ENCODE peak calls at places on chromosomes 5 and 9, in five cellular contexts. I is esophagus squamous epithelium, L is IMR-90, C is lower lobe of right lung, T is tibial artery. P is an unnamed sample. For H3K27me3, the result is how much of the 10 kb centered on the place peaks cover.

GRCh38 chr9:18989865-18990264 is 43.1 kb downstream of the SAXO1 start:
- DNase-seq in I (no peak), L (no peak), C (no peak), T (no peak), P (no peak)

GRCh38 chr5:10703676-10704075 is 57.4 kb downstream of the DAP start:
- DNase-seq in I (no peak), L (no peak), C (no peak), T (no peak), P (no peak)

GRCh38 chr9:20865357-20865756 is 166.1 kb downstream of the HACD4 start:
- DNase-seq in I (no peak), L (no peak), C (no peak), T (no peak), P (no peak)

GRCh38 chr5:172760136-172760535 is 10.9 kb downstream of the DUSP1 start:
- DNase-seq in I (no peak), L (no peak), C (no peak), T (no peak), P (no peak)

GRCh38 chr5:38046093-38046492 is 206.3 kb upstream of the GDNF start:
- DNase-seq in I (no peak), L (no peak), C (no peak), T (no peak), P (no peak)

GRCh38 chr9:33431420-33431819 is 16.0 kb downstream of the AQP3 start:
- DNase-seq in I (no peak), L (no peak), C (no peak), T (no peak), P (no peak)

GRCh38 chr9:102072061-102072764 is 333.8 kb upstream of the GRIN3A start:
- DNase-seq in I (no peak), L (no peak), C (no peak), T (no peak), P (no peak)

GRCh38 chr9:16031486-16031885 is 478.6 kb downstream of the CCDC171 start:
- DNase-seq in I (no peak), L (no peak), C (no peak), T (no peak), P (no peak)

GRCh38 chr5:171445910-171446516 is 26.6 kb downstream of the FGF18 start:
- DNase-seq in I (no peak), L (peak), C (no peak), T (no peak), P (peak)

GRCh38 chr9:122056484-122056883 is 36.6 kb downstream of the TTLL11 start:
- DNase-seq in I (no peak), L (no peak), C (no peak), T (no peak), P (no peak)

GRCh38 chr9:114981095-114981494 is 50.7 kb upstream of the TNFSF8 start:
- DNase-seq in I (no peak), L (no peak), C (no peak), T (no peak), P (no peak)

GRCh38 chr5:7816535-7816901 is 34.4 kb downstream of the CFAP90 start:
- DNase-seq in I (no peak), L (no peak), C (no peak), T (no peak), P (no peak)

GRCh38 chr9:137269231-137269772 is 8.2 kb upstream of the TOR4A start:
- DNase-seq in I (no peak), L (peak), C (peak), T (peak), P (peak)

GRCh38 chr5:132704875-132705274 is 31.1 kb downstream of the IL4 start:
- DNase-seq in I (no peak), L (peak), C (no peak), T (no peak), P (no peak)

GRCh38 chr5:86542532-86542931 is 75.2 kb upstream of the COX7C start:
- DNase-seq in I (no peak), L (no peak), C (no peak), T (no peak), P (no peak)

GRCh38 chr9:133782157-133783130 is 44.3 kb upstream of the SARDH start:
- DNase-seq in I (no peak), L (peak), C (peak), T (no peak), P (peak)

GRCh38 chr9:137128158-137129088 is 10.5 kb upstream of the GRIN1 start:
- DNase-seq in I (no peak), L (no peak), C (no peak), T (no peak), P (no peak)

GRCh38 chr9:137453643-137454081 is 5.5 kb downstream of the NSMF start:
- DNase-seq in I (no peak), L (peak), C (peak), T (peak), P (peak)

GRCh38 chr9:6552738-6553121 is 92.8 kb downstream of the GLDC start:
- DNase-seq in I (no peak), L (peak), C (no peak), T (no peak), P (no peak)

GRCh38 chr9:87786423-87786822 is 60.5 kb downstream of the CTSL start:
- DNase-seq in I (no peak), L (no peak), C (no peak), T (no peak), P (no peak)

GRCh38 chr9:2214707-2215106 is 199.6 kb downstream of the SMARCA2 start:
- DNase-seq in I (no peak), L (no peak), C (no peak), T (no peak), P (no peak)

GRCh38 chr5:33808699-33809098 is 83.1 kb downstream of the ADAMTS12 start:
- DNase-seq in I (no peak), L (no peak), C (no peak), T (no peak), P (no peak)

GRCh38 chr5:107542831-107543231 is 127.9 kb downstream of the EFNA5 start:
- DNase-seq in I (no peak), L (peak), C (peak), T (peak), P (peak)

GRCh38 chr9:76996700-76997099 is 22.8 kb upstream of the FOXB2 start:
- DNase-seq in I (no peak), L (peak), C (no peak), T (no peak), P (peak)

GRCh38 chr5:74647096-74647495 is 6.6 kb upstream of the ENC1 start:
- DNase-seq in I (no peak), L (no peak), C (no peak), T (no peak), P (no peak)

GRCh38 chr9:125119643-125120286 is 23.6 kb downstream of the SCAI start:
- DNase-seq in I (no peak), L (peak), C (no peak), T (no peak), P (no peak)

GRCh38 chr9:125820100-125820804 is 73.1 kb downstream of the PBX3 start:
- DNase-seq in I (no peak), L (no peak), C (no peak), T (no peak), P (no peak)

GRCh38 chr5:1652873-1653707 is 129.3 kb upstream of the LPCAT1 start:
- DNase-seq in I (no peak), L (no peak), C (no peak), T (no peak), P (peak)

GRCh38 chr5:138626333-138626944 is 51.2 kb upstream of the HSPA9 start:
- DNase-seq in I (no peak), L (peak), C (no peak), T (no peak), P (no peak)

GRCh38 chr5:148949871-148950863 is 112.7 kb downstream of the SH3TC2 start:
- DNase-seq in I (no peak), L (no peak), C (peak), T (peak), P (peak)

GRCh38 chr5:170434953-170435605 is 45.9 kb upstream of the KCNMB1 start:
- DNase-seq in I (no peak), L (peak), C (peak), T (peak), P (peak)

GRCh38 chr9:110186254-110186653 is 21.7 kb downstream of the C9orf152 start:
- DNase-seq in I (no peak), L (peak), C (no peak), T (no peak), P (no peak)

GRCh38 chr9:110191616-110192015 is 16.3 kb downstream of the C9orf152 start:
- DNase-seq in I (no peak), L (no peak), C (no peak), T (no peak), P (no peak)

GRCh38 chr9:110187126-110187525 is 20.8 kb downstream of the C9orf152 start:
- DNase-seq in I (no peak), L (no peak), C (no peak), T (no peak), P (no peak)

GRCh38 chr9:110189559-110190311 is 18.2 kb downstream of the C9orf152 start:
- DNase-seq in I (no peak), L (no peak), C (no peak), T (no peak), P (no peak)

GRCh38 chr9:110189001-110189400 is 19.0 kb downstream of the C9orf152 start:
- DNase-seq in I (no peak), L (peak), C (peak), T (peak), P (peak)
- H3K27ac ChIP-seq in I (peak), L (no peak), C (peak), T (no peak), P (no peak)

DNA sequence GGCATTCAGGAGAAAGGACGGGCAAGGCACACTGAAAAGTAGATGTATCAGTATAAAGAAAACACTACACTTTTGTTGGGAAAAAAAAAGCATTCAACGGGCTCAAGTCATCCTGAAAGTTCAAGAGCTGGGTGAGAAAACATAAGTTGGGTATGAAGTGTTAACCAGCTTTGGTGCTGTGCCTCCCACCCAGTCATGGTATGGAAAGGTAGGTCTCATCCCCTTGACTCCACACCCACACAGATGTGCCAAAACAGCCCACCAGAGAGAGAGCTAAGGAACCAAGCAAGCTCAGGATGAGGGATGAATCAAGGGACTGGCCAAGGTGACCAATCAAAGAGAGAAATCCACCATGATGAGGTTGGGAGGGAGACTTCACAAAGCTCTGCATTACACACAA is 54.7 kb downstream of the ESM1 start:
- DNase-seq in I (no peak), L (no peak), C (no peak), T (no peak), P (no peak)
- H3K27me3 ChIP-seq in I (under half), L (half or more), C (under half), T (under half), P (under half)

DNA sequence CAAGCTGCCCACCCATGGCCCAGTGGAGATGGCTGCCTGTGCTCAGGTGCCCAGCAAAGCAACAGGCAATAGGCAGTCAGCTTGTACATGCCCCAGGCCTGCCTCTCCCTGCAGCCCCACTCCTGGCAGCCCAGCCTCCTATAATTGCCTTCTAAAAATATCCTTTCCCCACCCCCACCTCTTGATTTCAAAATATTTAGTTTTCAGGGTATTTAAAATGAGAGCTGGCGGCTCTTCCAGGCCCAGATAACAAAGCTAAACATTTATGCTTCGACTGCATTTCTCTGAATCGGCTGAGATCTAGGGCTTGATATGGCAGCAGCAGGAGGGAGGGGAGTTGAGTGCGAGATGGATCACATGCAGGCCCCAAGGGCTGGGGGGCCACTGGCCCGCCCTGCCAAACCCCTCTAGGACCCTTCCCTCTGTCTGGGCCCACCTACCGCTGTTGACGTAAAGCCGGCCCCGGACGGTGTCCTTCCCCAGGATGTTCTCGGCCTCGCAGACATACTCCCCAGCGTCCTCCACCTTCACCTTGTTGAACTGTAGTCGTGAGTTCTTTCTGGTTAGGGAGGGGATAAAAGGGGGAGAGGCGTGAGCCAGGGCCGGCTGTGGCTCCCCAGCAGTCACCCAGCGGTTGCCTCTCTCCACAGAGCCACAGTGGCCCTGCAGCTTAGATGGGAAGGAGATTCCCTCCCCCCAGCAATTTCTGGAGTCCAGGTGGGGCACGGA is 85.0 kb downstream of the PSD2 start:
- DNase-seq in I (no peak), L (no peak), C (no peak), T (no peak), P (no peak)
- H3K27ac ChIP-seq in I (no peak), L (no peak), C (no peak), T (no peak), P (no peak)

DNA sequence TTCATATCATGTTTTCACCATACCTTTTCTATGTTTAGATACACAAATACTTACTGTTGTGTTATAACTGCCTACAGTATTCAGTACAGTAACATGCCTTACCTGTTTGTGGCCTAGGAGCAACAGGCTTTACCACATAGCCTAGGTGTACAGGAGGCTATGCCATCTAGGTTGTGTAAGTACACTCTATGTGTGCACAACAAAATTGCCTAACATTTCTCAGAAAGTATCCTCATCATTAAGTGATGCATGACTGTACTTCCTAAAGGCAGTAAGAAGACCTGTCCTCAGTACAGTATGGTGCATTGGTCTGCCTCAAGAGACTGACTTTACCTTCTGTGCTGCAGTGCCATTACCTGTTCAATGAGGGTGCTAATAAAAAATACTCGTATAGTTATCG is 7.9 kb downstream of the TXN start:
- DNase-seq in I (no peak), L (no peak), C (no peak), T (no peak), P (no peak)
- H3K27me3 ChIP-seq in I (under half), L (under half), C (under half), T (under half), P (under half)

GRCh38 chr5:180334751-180335613 is 18.2 kb downstream of the GFPT2 start:
- DNase-seq in I (no peak), L (no peak), C (peak), T (no peak), P (peak)
- H3K27ac ChIP-seq in I (no peak), L (no peak), C (no peak), T (no peak), P (no peak)

GRCh38 chr9:14347408-14348224 is 33.7 kb upstream of the NFIB start:
- DNase-seq in I (no peak), L (no peak), C (no peak), T (peak), P (peak)
- H3K27me3 ChIP-seq in I (under half), L (half or more), C (half or more), T (under half), P (under half)

GRCh38 chr5:95730011-95730700 is 980 bp upstream of the RHOBTB3 start:
- DNase-seq in I (no peak), L (peak), C (no peak), T (no peak), P (no peak)

GRCh38 chr5:95728494-95729114 is 2.5 kb upstream of the RHOBTB3 start:
- DNase-seq in I (no peak), L (no peak), C (no peak), T (no peak), P (no peak)

GRCh38 chr5:95727764-95728191 is 3.4 kb upstream of the RHOBTB3 start:
- DNase-seq in I (no peak), L (no peak), C (no peak), T (no peak), P (no peak)

GRCh38 chr5:95730730-95731570 is at the start of gene RHOBTB3:
- DNase-seq in I (peak), L (peak), C (peak), T (peak), P (peak)

GRCh38 chr5:95729115-95730010 is 1.8 kb upstream of the RHOBTB3 start:
- DNase-seq in I (no peak), L (no peak), C (no peak), T (no peak), P (no peak)
- H3K27ac ChIP-seq in I (no peak), L (no peak), C (no peak), T (peak), P (no peak)

GRCh38 chr9:131028931-131029573 is 20.1 kb downstream of the LAMC3 start:
- DNase-seq in I (no peak), L (no peak), C (no peak), T (no peak), P (no peak)
- H3K27me3 ChIP-seq in I (under half), L (half or more), C (under half), T (under half), P (under half)

GRCh38 chr5:42366051-42366450 is 57.2 kb upstream of the GHR start:
- DNase-seq in I (no peak), L (no peak), C (no peak), T (no peak), P (no peak)

GRCh38 chr5:42361321-42361688 is 61.9 kb upstream of the GHR start:
- DNase-seq in I (no peak), L (no peak), C (no peak), T (no peak), P (no peak)

GRCh38 chr5:42360641-42361320 is 62.5 kb upstream of the GHR start:
- DNase-seq in I (no peak), L (no peak), C (no peak), T (no peak), P (no peak)

GRCh38 chr5:42360061-42360460 is 63.2 kb upstream of the GHR start:
- DNase-seq in I (no peak), L (peak), C (no peak), T (no peak), P (no peak)
- H3K27ac ChIP-seq in I (no peak), L (no peak), C (no peak), T (no peak), P (no peak)

DNA sequence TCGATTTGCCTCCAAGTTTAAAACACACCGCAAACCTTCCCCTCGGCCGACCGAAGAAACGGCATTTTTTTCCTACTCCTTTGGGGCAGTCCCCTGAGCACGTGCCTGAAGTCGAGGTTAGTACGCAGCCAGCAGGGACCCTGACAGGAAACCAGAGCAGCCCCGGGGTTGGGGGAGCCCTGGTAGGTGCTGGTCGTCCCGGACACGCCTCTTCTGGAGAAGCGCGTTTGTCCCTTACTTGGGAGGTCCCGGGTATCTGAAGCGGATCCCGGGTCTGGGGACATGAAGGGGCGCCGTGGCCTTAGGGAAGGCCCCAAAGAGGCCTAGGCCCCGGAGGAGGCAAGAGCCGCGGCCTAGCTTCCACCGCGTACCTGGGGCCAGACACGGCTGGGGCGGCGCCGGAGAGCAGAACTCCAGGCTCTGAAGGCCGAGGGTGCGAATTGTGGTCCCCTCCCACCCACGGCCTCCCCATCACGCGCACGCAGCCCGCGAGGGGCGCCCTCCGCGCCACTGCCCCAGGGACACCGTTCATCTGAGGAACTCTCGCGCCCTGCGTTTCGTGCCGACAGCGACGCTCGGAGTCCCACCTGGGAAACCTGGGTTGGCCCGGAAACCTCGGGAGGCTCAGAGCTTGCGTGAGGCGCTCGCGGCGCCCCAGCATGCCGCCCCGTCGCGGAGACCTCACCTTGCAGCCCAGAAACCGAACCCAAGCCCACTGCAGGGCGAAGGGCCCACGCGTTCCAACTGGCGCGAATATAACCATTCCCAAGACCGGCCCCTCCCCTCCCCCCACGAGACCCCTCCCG is 10.4 kb downstream of the OTP start:
- DNase-seq in I (no peak), L (no peak), C (no peak), T (no peak), P (no peak)
- H3K27me3 ChIP-seq in I (under half), L (half or more), C (half or more), T (half or more), P (under half)